ENCODE peak calls at places on chromosomes 7 and 10, in seven cellular contexts. One of them, this sample, is unnamed.

GRCh38 chr10:5603091-5603847 is 63.1 kb downstream of the ASB13 start:
- DNase-seq in CD8-positive, alpha-beta T cell: no peak
- DNase-seq in neural progenitor cell: no peak
- DNase-seq in HCT116: no peak
- DNase-seq in ovary: no peak
- DNase-seq in IMR-90: no peak
- DNase-seq in endothelial cell of umbilical vein: no peak
- DNase-seq in this sample: no peak

GRCh38 chr7:76358053-76358477 is 726 bp downstream of the YWHAG start:
- DNase-seq in CD8-positive, alpha-beta T cell: peak; percentile 29
- DNase-seq in neural progenitor cell: peak; percentile 68
- DNase-seq in HCT116: no peak
- DNase-seq in ovary: peak; percentile 79
- DNase-seq in IMR-90: peak; percentile 20
- DNase-seq in endothelial cell of umbilical vein: peak; percentile 65
- DNase-seq in this sample: peak; percentile 60

GRCh38 chr7:44379366-44380178 is 54.2 kb upstream of the CAMK2B start:
- DNase-seq in CD8-positive, alpha-beta T cell: no peak
- DNase-seq in neural progenitor cell: no peak
- DNase-seq in HCT116: no peak
- DNase-seq in ovary: no peak
- DNase-seq in IMR-90: peak; percentile 17
- DNase-seq in endothelial cell of umbilical vein: no peak
- DNase-seq in this sample: no peak

GRCh38 chr7:74174606-74175082 is 488 bp downstream of the EIF4H start:
- DNase-seq in CD8-positive, alpha-beta T cell: peak; percentile 33
- DNase-seq in neural progenitor cell: peak; percentile 75
- DNase-seq in HCT116: no peak
- DNase-seq in ovary: peak; percentile 69
- DNase-seq in IMR-90: peak; percentile 51
- DNase-seq in endothelial cell of umbilical vein: peak; percentile 69
- DNase-seq in this sample: no peak

GRCh38 chr10:75358835-75359421 is 42.6 kb downstream of the ZNF503 start:
- DNase-seq in CD8-positive, alpha-beta T cell: no peak
- DNase-seq in neural progenitor cell: no peak
- DNase-seq in HCT116: no peak
- DNase-seq in ovary: no peak
- DNase-seq in IMR-90: peak; percentile 82
- DNase-seq in endothelial cell of umbilical vein: no peak
- DNase-seq in this sample: no peak

GRCh38 chr7:50953820-50954219 is 171.1 kb upstream of the GRB10 start:
- DNase-seq in CD8-positive, alpha-beta T cell: no peak
- DNase-seq in neural progenitor cell: peak; percentile 26
- DNase-seq in HCT116: no peak
- DNase-seq in ovary: no peak
- DNase-seq in IMR-90: peak; percentile 15
- DNase-seq in endothelial cell of umbilical vein: peak; percentile 81
- DNase-seq in this sample: no peak

GRCh38 chr7:141386881-141387280 is 164.3 kb upstream of the AGK start:
- DNase-seq in CD8-positive, alpha-beta T cell: no peak
- DNase-seq in neural progenitor cell: no peak
- DNase-seq in HCT116: no peak
- DNase-seq in ovary: no peak
- DNase-seq in IMR-90: no peak
- DNase-seq in endothelial cell of umbilical vein: no peak
- DNase-seq in this sample: no peak

GRCh38 chr7:12207046-12207445 is 4.0 kb upstream of the TMEM106B start:
- DNase-seq in CD8-positive, alpha-beta T cell: no peak
- DNase-seq in neural progenitor cell: no peak
- DNase-seq in HCT116: no peak
- DNase-seq in ovary: no peak
- DNase-seq in IMR-90: no peak
- DNase-seq in endothelial cell of umbilical vein: no peak
- DNase-seq in this sample: no peak

GRCh38 chr7:158702944-158703343 is 1.7 kb downstream of the NCAPG2 start:
- DNase-seq in CD8-positive, alpha-beta T cell: no peak
- DNase-seq in neural progenitor cell: no peak
- DNase-seq in HCT116: no peak
- DNase-seq in ovary: no peak
- DNase-seq in IMR-90: no peak
- DNase-seq in endothelial cell of umbilical vein: no peak
- DNase-seq in this sample: no peak

GRCh38 chr10:132708936-132709335 is 77.0 kb downstream of the NKX6-2 start:
- DNase-seq in CD8-positive, alpha-beta T cell: no peak
- DNase-seq in neural progenitor cell: no peak
- DNase-seq in HCT116: no peak
- DNase-seq in ovary: no peak
- DNase-seq in IMR-90: no peak
- DNase-seq in endothelial cell of umbilical vein: no peak
- DNase-seq in this sample: no peak

GRCh38 chr7:66741-67140 is 125.6 kb upstream of the FAM20C start:
- DNase-seq in CD8-positive, alpha-beta T cell: no peak
- DNase-seq in neural progenitor cell: no peak
- DNase-seq in HCT116: no peak
- DNase-seq in ovary: peak; percentile 24
- DNase-seq in IMR-90: no peak
- DNase-seq in endothelial cell of umbilical vein: no peak
- DNase-seq in this sample: no peak

GRCh38 chr7:149385195-149385955 is 75.5 kb downstream of the ZNF777 start:
- DNase-seq in CD8-positive, alpha-beta T cell: no peak
- DNase-seq in neural progenitor cell: no peak
- DNase-seq in HCT116: no peak
- DNase-seq in ovary: no peak
- DNase-seq in IMR-90: no peak
- DNase-seq in endothelial cell of umbilical vein: no peak
- DNase-seq in this sample: no peak

GRCh38 chr10:30984563-30985328 is 46.9 kb downstream of the ZNF438 start:
- DNase-seq in CD8-positive, alpha-beta T cell: no peak
- DNase-seq in neural progenitor cell: no peak
- DNase-seq in HCT116: no peak
- DNase-seq in ovary: no peak
- DNase-seq in IMR-90: no peak
- DNase-seq in endothelial cell of umbilical vein: peak; percentile 74
- DNase-seq in this sample: no peak

GRCh38 chr7:16982640-16983103 is 100.9 kb upstream of the AGR3 start:
- DNase-seq in CD8-positive, alpha-beta T cell: peak; percentile 6
- DNase-seq in neural progenitor cell: peak; percentile 42
- DNase-seq in HCT116: peak; percentile 35
- DNase-seq in ovary: no peak
- DNase-seq in IMR-90: peak; percentile 67
- DNase-seq in endothelial cell of umbilical vein: peak; percentile 69
- DNase-seq in this sample: no peak

GRCh38 chr10:68074775-68075549 is at the start of gene HERC4:
- DNase-seq in CD8-positive, alpha-beta T cell: peak; percentile 90
- DNase-seq in neural progenitor cell: peak; percentile 96
- DNase-seq in HCT116: peak; percentile 79
- DNase-seq in ovary: peak; percentile 96
- DNase-seq in IMR-90: peak; percentile 92
- DNase-seq in endothelial cell of umbilical vein: peak; percentile 88
- DNase-seq in this sample: peak; percentile 92

GRCh38 chr10:43756343-43756742 is 107.7 kb upstream of the ZNF32 start:
- DNase-seq in CD8-positive, alpha-beta T cell: no peak
- DNase-seq in neural progenitor cell: no peak
- DNase-seq in HCT116: no peak
- DNase-seq in ovary: no peak
- DNase-seq in IMR-90: no peak
- DNase-seq in endothelial cell of umbilical vein: no peak
- DNase-seq in this sample: no peak

GRCh38 chr7:25669300-25669781 is 441.1 kb upstream of the NPVF start:
- DNase-seq in CD8-positive, alpha-beta T cell: no peak
- DNase-seq in neural progenitor cell: no peak
- DNase-seq in HCT116: no peak
- DNase-seq in ovary: no peak
- DNase-seq in IMR-90: no peak
- DNase-seq in endothelial cell of umbilical vein: no peak
- DNase-seq in this sample: no peak
- H3K4me1 ChIP-seq in CD8-positive, alpha-beta T cell: no peaks in the 10 kb centered on the region
- H3K4me1 ChIP-seq in neural progenitor cell: peaks cover 3% of the 10 kb centered on the region
- H3K4me1 ChIP-seq in HCT116: no peaks in the 10 kb centered on the region
- H3K4me1 ChIP-seq in ovary: peaks cover 11% of the 10 kb centered on the region
- H3K4me1 ChIP-seq in IMR-90: no peaks in the 10 kb centered on the region
- H3K4me1 ChIP-seq in endothelial cell of umbilical vein: no peaks in the 10 kb centered on the region
- H3K4me1 ChIP-seq in this sample: peaks cover 39% of the 10 kb centered on the region

DNA sequence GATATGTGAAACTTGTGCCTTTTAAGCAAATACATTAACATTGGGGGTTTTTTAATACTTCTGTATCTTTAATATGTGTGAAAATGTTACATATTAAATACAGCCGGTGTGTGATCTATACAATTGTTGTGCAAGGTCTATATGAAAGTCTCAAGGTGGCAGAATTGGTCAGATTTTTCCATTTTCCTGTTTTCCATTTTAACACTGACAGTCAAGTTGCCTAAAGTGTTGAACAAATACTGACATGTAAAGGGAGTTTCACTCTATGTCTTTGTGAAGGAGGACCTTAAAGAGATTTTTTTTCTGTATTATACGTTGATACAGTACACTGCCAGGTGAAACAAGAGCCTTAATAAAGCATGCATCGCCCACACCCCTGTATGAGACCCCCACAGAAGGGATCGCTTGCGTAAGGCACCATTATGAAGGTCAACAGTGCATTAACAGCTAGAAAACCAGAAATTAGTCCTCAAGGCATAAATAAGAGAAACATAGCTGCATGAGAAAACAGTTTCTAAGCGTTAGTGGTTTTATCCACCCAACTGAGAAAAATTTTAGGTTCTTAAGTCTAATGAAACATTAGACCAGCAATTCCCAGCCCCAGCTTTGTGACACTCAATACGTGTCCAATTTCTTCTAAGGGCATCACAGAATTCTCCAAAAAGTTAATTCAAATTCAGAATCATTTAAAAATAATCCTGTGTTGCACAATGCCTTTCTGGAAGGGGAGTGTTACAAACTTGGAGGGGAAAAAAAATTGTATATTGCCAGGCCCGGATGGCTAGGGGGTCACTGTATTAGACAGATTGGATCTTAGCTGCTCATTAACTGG is 6.9 kb downstream of the KLF6 start:
- DNase-seq in CD8-positive, alpha-beta T cell: no peak
- DNase-seq in neural progenitor cell: no peak
- DNase-seq in HCT116: no peak
- DNase-seq in ovary: no peak
- DNase-seq in IMR-90: peak; percentile 16
- DNase-seq in endothelial cell of umbilical vein: peak; percentile 42
- DNase-seq in this sample: no peak
- H3K4me3 ChIP-seq in CD8-positive, alpha-beta T cell: no peak overlapping the region
- H3K4me3 ChIP-seq in neural progenitor cell: no peak overlapping the region
- H3K4me3 ChIP-seq in HCT116: no peak overlapping the region
- H3K4me3 ChIP-seq in ovary: no peak overlapping the region
- H3K4me3 ChIP-seq in IMR-90: no peak overlapping the region
- H3K4me3 ChIP-seq in endothelial cell of umbilical vein: no peak overlapping the region
- H3K4me3 ChIP-seq in this sample: peak overlapping the region; percentile 83

GRCh38 chr7:23530355-23530754 is 1.4 kb downstream of the TRA2A start:
- DNase-seq in CD8-positive, alpha-beta T cell: peak; percentile 30
- DNase-seq in neural progenitor cell: peak; percentile 51
- DNase-seq in HCT116: no peak
- DNase-seq in ovary: no peak
- DNase-seq in IMR-90: peak; percentile 31
- DNase-seq in endothelial cell of umbilical vein: peak; percentile 48
- DNase-seq in this sample: no peak
- TF ChIP-seq CTCF in CD8-positive, alpha-beta T cell: peak; percentile 37
- TF ChIP-seq CTCF in neural progenitor cell: peak; percentile 26
- TF ChIP-seq CTCF in HCT116: no peak
- TF ChIP-seq CTCF in ovary: no peak
- TF ChIP-seq CTCF in IMR-90: no peak
- TF ChIP-seq CTCF in endothelial cell of umbilical vein: no peak
- TF ChIP-seq CTCF in this sample: no peak

GRCh38 chr10:24884793-24885192 is 67.6 kb downstream of the PRTFDC1 start:
- DNase-seq in CD8-positive, alpha-beta T cell: no peak
- DNase-seq in neural progenitor cell: no peak
- DNase-seq in HCT116: no peak
- DNase-seq in ovary: no peak
- DNase-seq in IMR-90: no peak
- DNase-seq in endothelial cell of umbilical vein: no peak
- DNase-seq in this sample: no peak

GRCh38 chr10:24887855-24888231 is 64.6 kb downstream of the PRTFDC1 start:
- DNase-seq in CD8-positive, alpha-beta T cell: no peak
- DNase-seq in neural progenitor cell: no peak
- DNase-seq in HCT116: no peak
- DNase-seq in ovary: no peak
- DNase-seq in IMR-90: no peak
- DNase-seq in endothelial cell of umbilical vein: no peak
- DNase-seq in this sample: no peak

GRCh38 chr10:24884316-24884715 is 68.1 kb downstream of the PRTFDC1 start:
- DNase-seq in CD8-positive, alpha-beta T cell: no peak
- DNase-seq in neural progenitor cell: no peak
- DNase-seq in HCT116: no peak
- DNase-seq in ovary: no peak
- DNase-seq in IMR-90: no peak
- DNase-seq in endothelial cell of umbilical vein: no peak
- DNase-seq in this sample: no peak

GRCh38 chr10:24886281-24886680 is 66.1 kb downstream of the PRTFDC1 start:
- DNase-seq in CD8-positive, alpha-beta T cell: no peak
- DNase-seq in neural progenitor cell: no peak
- DNase-seq in HCT116: no peak
- DNase-seq in ovary: no peak
- DNase-seq in IMR-90: no peak
- DNase-seq in endothelial cell of umbilical vein: no peak
- DNase-seq in this sample: no peak

DNA sequence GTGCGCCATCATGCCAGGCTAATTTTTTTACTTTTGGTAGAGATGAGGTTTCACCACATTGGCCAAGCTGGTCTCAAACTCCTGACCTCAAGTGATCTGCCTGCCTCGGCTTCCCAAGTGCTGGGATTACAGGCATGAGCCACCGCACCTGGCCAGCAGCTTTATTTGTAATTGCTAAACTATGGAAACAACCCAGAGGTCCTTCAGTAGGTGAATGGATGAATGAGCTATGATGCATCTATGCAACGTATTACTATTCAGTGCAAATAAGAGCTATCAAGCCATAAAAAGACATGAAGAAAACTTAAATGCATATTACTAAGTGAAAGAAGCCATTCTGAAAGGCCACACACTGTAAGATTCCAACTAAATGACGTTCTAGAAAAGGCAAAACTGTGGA is 66.9 kb downstream of the PRTFDC1 start:
- DNase-seq in CD8-positive, alpha-beta T cell: no peak
- DNase-seq in neural progenitor cell: no peak
- DNase-seq in HCT116: no peak
- DNase-seq in ovary: no peak
- DNase-seq in IMR-90: peak; percentile 76
- DNase-seq in endothelial cell of umbilical vein: no peak
- DNase-seq in this sample: no peak
- H3K4me1 ChIP-seq in CD8-positive, alpha-beta T cell: peaks cover 77% of the 10 kb centered on the region
- H3K4me1 ChIP-seq in neural progenitor cell: peaks cover 13% of the 10 kb centered on the region
- H3K4me1 ChIP-seq in HCT116: peaks cover 13% of the 10 kb centered on the region
- H3K4me1 ChIP-seq in ovary: peaks cover 5% of the 10 kb centered on the region
- H3K4me1 ChIP-seq in IMR-90: peaks cover 7% of the 10 kb centered on the region
- H3K4me1 ChIP-seq in endothelial cell of umbilical vein: peaks cover 18% of the 10 kb centered on the region
- H3K4me1 ChIP-seq in this sample: no peaks in the 10 kb centered on the region

GRCh38 chr7:22435105-22435504 is 64.9 kb downstream of the STEAP1B start:
- DNase-seq in CD8-positive, alpha-beta T cell: no peak
- DNase-seq in neural progenitor cell: no peak
- DNase-seq in HCT116: no peak
- DNase-seq in ovary: no peak
- DNase-seq in IMR-90: no peak
- DNase-seq in endothelial cell of umbilical vein: no peak
- DNase-seq in this sample: no peak
- H3K4me3 ChIP-seq in CD8-positive, alpha-beta T cell: no peak overlapping the region
- H3K4me3 ChIP-seq in neural progenitor cell: no peak overlapping the region
- H3K4me3 ChIP-seq in HCT116: no peak overlapping the region
- H3K4me3 ChIP-seq in ovary: no peak overlapping the region
- H3K4me3 ChIP-seq in IMR-90: no peak overlapping the region
- H3K4me3 ChIP-seq in endothelial cell of umbilical vein: no peak overlapping the region
- H3K4me3 ChIP-seq in this sample: no peak overlapping the region